ENCODE peak calls at places on chromosomes 11 and 22, in five cellular contexts. C is left ventricle myocardium inferior, J is breast epithelium, P is IMR-90, H is heart right ventricle. U is an unnamed sample. For H3K4me1 and H3K27me3, the result is how much of the 10 kb centered on the place peaks cover.

GRCh38 chr22:28907311-28908008 is 24.1 kb downstream of the ZNRF3 start:
- DNase-seq in P (peak), J (no peak), H (no peak), C (no peak), U (no peak)

GRCh38 chr11:117644403-117645155 is 152.4 kb downstream of the DSCAML1 start:
- DNase-seq in H (no peak), J (no peak), C (no peak), P (no peak), U (no peak)

GRCh38 chr22:35315855-35316745 is 16.4 kb downstream of the TOM1 start:
- DNase-seq in H (peak), C (peak), P (no peak), J (peak), U (peak)

GRCh38 chr11:119509969-119510401 is 87.0 kb upstream of the THY1 start:
- DNase-seq in P (peak), C (peak), H (no peak), J (no peak), U (no peak)

GRCh38 chr11:4922304-4922703 is 1.8 kb downstream of the OR51G1 start:
- DNase-seq in P (no peak), H (no peak), J (no peak), C (no peak), U (no peak)

GRCh38 chr22:37996079-37996478 is 11.7 kb upstream of the SOX10 start:
- DNase-seq in P (no peak), J (peak), H (peak), C (no peak), U (no peak)

GRCh38 chr11:36868380-36868779 is 270.3 kb upstream of the RAG2 start:
- DNase-seq in J (no peak), C (no peak), H (no peak), P (no peak), U (no peak)

GRCh38 chr11:34192481-34193401 is 87.3 kb downstream of the NAT10 start:
- DNase-seq in H (peak), P (peak), C (peak), J (no peak), U (no peak)

GRCh38 chr22:19876314-19876940 is 21.8 kb upstream of the GNB1L start:
- DNase-seq in H (no peak), C (peak), P (no peak), J (peak), U (peak)

GRCh38 chr22:19874307-19875060 is 19.8 kb upstream of the GNB1L start:
- DNase-seq in P (no peak), C (peak), H (peak), J (peak), U (peak)

GRCh38 chr11:114379394-114380069 is 20.8 kb downstream of the C11orf71 start:
- DNase-seq in C (no peak), P (no peak), H (no peak), J (no peak), U (no peak)

GRCh38 chr11:118565062-118565461 is 669 bp downstream of the IFT46 start:
- DNase-seq in J (no peak), C (peak), P (no peak), H (peak), U (no peak)

GRCh38 chr22:19943665-19944026 is 2.0 kb upstream of the TXNRD2 start:
- DNase-seq in H (no peak), C (no peak), J (no peak), P (peak), U (no peak)

GRCh38 chr11:9565822-9566560 is 7.5 kb upstream of the WEE1 start:
- DNase-seq in P (peak), J (no peak), C (no peak), H (no peak), U (no peak)
- H3K4me1 ChIP-seq in P (under half), J (under half), C (half or more), H (under half), U (half or more)

GRCh38 chr22:23565288-23565941 is 14.7 kb downstream of the IGLL1 start:
- DNase-seq in H (peak), J (no peak), P (no peak), C (no peak), U (no peak)
- TF ChIP-seq CTCF in H (no peak), J (no peak), P (no peak), C (peak), U (no peak)

GRCh38 chr11:32427616-32427934 is 7.8 kb downstream of the WT1 start:
- DNase-seq in P (no peak), H (no peak), C (no peak), J (no peak), U (no peak)

GRCh38 chr11:32426819-32427615 is 8.3 kb downstream of the WT1 start:
- DNase-seq in P (no peak), C (peak), J (no peak), H (peak), U (no peak)

GRCh38 chr11:32429477-32429876 is 5.9 kb downstream of the WT1 start:
- DNase-seq in C (no peak), H (no peak), J (no peak), P (no peak), U (no peak)

GRCh38 chr11:32427935-32428664 is 7.2 kb downstream of the WT1 start:
- DNase-seq in C (no peak), H (no peak), P (no peak), J (no peak), U (no peak)

DNA sequence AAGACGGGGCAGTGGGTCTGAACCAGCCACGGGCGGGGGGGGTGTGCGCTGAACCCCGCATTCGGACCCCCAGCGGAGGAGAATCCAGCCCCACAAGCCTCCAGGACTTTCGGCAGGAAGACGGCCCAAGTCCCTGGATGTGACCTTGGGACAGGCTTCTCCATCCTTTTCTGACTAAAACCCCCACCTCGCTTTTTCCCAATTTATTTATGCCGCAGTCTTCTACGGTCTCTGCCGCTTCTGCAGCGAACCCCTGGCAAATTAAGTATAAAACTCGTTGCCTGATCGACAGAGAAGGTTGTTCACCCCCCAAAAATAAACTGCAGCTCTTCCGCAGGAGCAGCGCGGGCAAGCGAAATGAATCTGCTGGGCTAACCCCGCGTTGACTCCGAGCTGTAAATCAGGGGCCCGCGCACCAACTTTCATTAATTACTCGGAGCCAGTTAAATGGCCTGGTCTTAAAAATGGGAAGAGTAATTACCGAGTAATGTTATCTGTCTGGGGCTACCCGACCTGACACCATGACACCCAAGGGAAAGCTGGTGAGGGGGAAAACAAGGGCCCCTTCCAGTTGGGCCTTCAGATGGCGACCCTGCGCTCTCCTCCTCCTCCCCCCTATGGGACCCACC is 6.6 kb downstream of the WT1 start:
- DNase-seq in P (no peak), H (no peak), C (no peak), J (no peak), U (no peak)
- H3K27me3 ChIP-seq in P (half or more), H (under half), C (half or more), J (half or more), U (half or more)

GRCh38 chr22:39090426-39091064 is 6.5 kb upstream of the APOBEC3H start:
- DNase-seq in H (no peak), C (no peak), J (no peak), P (no peak), U (no peak)

GRCh38 chr22:39094717-39095389 is 2.2 kb upstream of the APOBEC3H start:
- DNase-seq in H (no peak), C (no peak), P (no peak), J (no peak), U (no peak)

GRCh38 chr22:39089928-39090327 is 7.1 kb upstream of the APOBEC3H start:
- DNase-seq in J (no peak), C (no peak), H (no peak), P (no peak), U (no peak)

GRCh38 chr22:39091136-39092081 is 5.6 kb upstream of the APOBEC3H start:
- DNase-seq in P (no peak), J (no peak), C (no peak), H (no peak), U (no peak)

GRCh38 chr22:39092111-39092867 is 4.8 kb upstream of the APOBEC3H start:
- DNase-seq in H (no peak), C (no peak), P (no peak), J (no peak), U (no peak)
- H3K4me1 ChIP-seq in H (under half), C (under half), P (under half), J (under half), U (under half)

GRCh38 chr11:125626381-125626950 is 1.5 kb downstream of the CHEK1 start:
- DNase-seq in P (peak), H (no peak), C (no peak), J (no peak), U (no peak)
- TF ChIP-seq CTCF in P (peak), H (no peak), C (no peak), J (no peak), U (no peak)

U was measured in suprapubic skin.